ENCODE peak calls at places on chromosomes 13 and 19, in nine cellular contexts. One of them, this sample, is unnamed.

GRCh38 chr19:17762505-17763229 is 11.4 kb downstream of the FCHO1 start:
- DNase-seq in EL: peak
- DNase-seq in SK-MEL-5: peak
- DNase-seq in HEK293T: peak
- DNase-seq in activated T-cell treated with anti-CD3 and anti-CD28 coated beads for 1 hour: no peak
- DNase-seq in cardiac muscle cell: peak
- DNase-seq in RCC 7860: peak
- DNase-seq in breast epithelium: no peak
- DNase-seq in activated CD4-positive, CD25-positive, alpha-beta regulatory T cell treated with anti-CD3 and anti-CD28 coated beads, Interleukin-2, amount 50 U/mL, for 72 hours: no peak
- DNase-seq in this sample: peak

GRCh38 chr13:70809588-70809987 is 701.3 kb upstream of the KLHL1 start:
- DNase-seq in EL: no peak
- DNase-seq in SK-MEL-5: no peak
- DNase-seq in HEK293T: no peak
- DNase-seq in activated T-cell treated with anti-CD3 and anti-CD28 coated beads for 1 hour: no peak
- DNase-seq in cardiac muscle cell: no peak
- DNase-seq in RCC 7860: no peak
- DNase-seq in breast epithelium: no peak
- DNase-seq in activated CD4-positive, CD25-positive, alpha-beta regulatory T cell treated with anti-CD3 and anti-CD28 coated beads, Interleukin-2, amount 50 U/mL, for 72 hours: no peak
- DNase-seq in this sample: no peak

GRCh38 chr19:18086590-18087138 is at the start of gene IL12RB1:
- DNase-seq in EL: peak
- DNase-seq in SK-MEL-5: no peak
- DNase-seq in HEK293T: no peak
- DNase-seq in activated T-cell treated with anti-CD3 and anti-CD28 coated beads for 1 hour: peak
- DNase-seq in cardiac muscle cell: no peak
- DNase-seq in RCC 7860: no peak
- DNase-seq in breast epithelium: no peak
- DNase-seq in activated CD4-positive, CD25-positive, alpha-beta regulatory T cell treated with anti-CD3 and anti-CD28 coated beads, Interleukin-2, amount 50 U/mL, for 72 hours: peak
- DNase-seq in this sample: no peak

GRCh38 chr19:1370579-1371361 is 12.9 kb upstream of the NDUFS7 start:
- DNase-seq in EL: no peak
- DNase-seq in SK-MEL-5: no peak
- DNase-seq in HEK293T: no peak
- DNase-seq in activated T-cell treated with anti-CD3 and anti-CD28 coated beads for 1 hour: no peak
- DNase-seq in cardiac muscle cell: no peak
- DNase-seq in RCC 7860: no peak
- DNase-seq in breast epithelium: no peak
- DNase-seq in activated CD4-positive, CD25-positive, alpha-beta regulatory T cell treated with anti-CD3 and anti-CD28 coated beads, Interleukin-2, amount 50 U/mL, for 72 hours: no peak
- DNase-seq in this sample: no peak

GRCh38 chr19:13154911-13155471 is 4.8 kb downstream of the IER2 start:
- DNase-seq in EL: peak
- DNase-seq in SK-MEL-5: no peak
- DNase-seq in HEK293T: no peak
- DNase-seq in activated T-cell treated with anti-CD3 and anti-CD28 coated beads for 1 hour: peak
- DNase-seq in cardiac muscle cell: peak
- DNase-seq in RCC 7860: peak
- DNase-seq in breast epithelium: peak
- DNase-seq in activated CD4-positive, CD25-positive, alpha-beta regulatory T cell treated with anti-CD3 and anti-CD28 coated beads, Interleukin-2, amount 50 U/mL, for 72 hours: peak
- DNase-seq in this sample: peak

GRCh38 chr13:109647046-109647445 is 139.3 kb downstream of the IRS2 start:
- DNase-seq in EL: peak
- DNase-seq in SK-MEL-5: no peak
- DNase-seq in HEK293T: no peak
- DNase-seq in activated T-cell treated with anti-CD3 and anti-CD28 coated beads for 1 hour: no peak
- DNase-seq in cardiac muscle cell: peak
- DNase-seq in RCC 7860: no peak
- DNase-seq in breast epithelium: no peak
- DNase-seq in activated CD4-positive, CD25-positive, alpha-beta regulatory T cell treated with anti-CD3 and anti-CD28 coated beads, Interleukin-2, amount 50 U/mL, for 72 hours: no peak
- DNase-seq in this sample: no peak

GRCh38 chr13:107900775-107901174 is 314.6 kb downstream of the LIG4 start:
- DNase-seq in EL: no peak
- DNase-seq in SK-MEL-5: no peak
- DNase-seq in HEK293T: no peak
- DNase-seq in activated T-cell treated with anti-CD3 and anti-CD28 coated beads for 1 hour: no peak
- DNase-seq in cardiac muscle cell: peak
- DNase-seq in RCC 7860: no peak
- DNase-seq in breast epithelium: no peak
- DNase-seq in activated CD4-positive, CD25-positive, alpha-beta regulatory T cell treated with anti-CD3 and anti-CD28 coated beads, Interleukin-2, amount 50 U/mL, for 72 hours: no peak
- DNase-seq in this sample: no peak

GRCh38 chr13:98143601-98144500 is 957 bp downstream of the FARP1 start:
- DNase-seq in EL: peak
- DNase-seq in SK-MEL-5: no peak
- DNase-seq in HEK293T: peak
- DNase-seq in activated T-cell treated with anti-CD3 and anti-CD28 coated beads for 1 hour: no peak
- DNase-seq in cardiac muscle cell: peak
- DNase-seq in RCC 7860: no peak
- DNase-seq in breast epithelium: no peak
- DNase-seq in activated CD4-positive, CD25-positive, alpha-beta regulatory T cell treated with anti-CD3 and anti-CD28 coated beads, Interleukin-2, amount 50 U/mL, for 72 hours: no peak
- DNase-seq in this sample: peak

GRCh38 chr19:30870861-30871260 is 478.4 kb downstream of the TSHZ3 start:
- DNase-seq in EL: peak
- DNase-seq in SK-MEL-5: no peak
- DNase-seq in HEK293T: no peak
- DNase-seq in activated T-cell treated with anti-CD3 and anti-CD28 coated beads for 1 hour: no peak
- DNase-seq in cardiac muscle cell: peak
- DNase-seq in RCC 7860: no peak
- DNase-seq in breast epithelium: no peak
- DNase-seq in activated CD4-positive, CD25-positive, alpha-beta regulatory T cell treated with anti-CD3 and anti-CD28 coated beads, Interleukin-2, amount 50 U/mL, for 72 hours: no peak
- DNase-seq in this sample: peak

GRCh38 chr19:48961051-48961649 is 4.0 kb upstream of the FTL start:
- DNase-seq in EL: no peak
- DNase-seq in SK-MEL-5: no peak
- DNase-seq in HEK293T: no peak
- DNase-seq in activated T-cell treated with anti-CD3 and anti-CD28 coated beads for 1 hour: no peak
- DNase-seq in cardiac muscle cell: no peak
- DNase-seq in RCC 7860: peak
- DNase-seq in breast epithelium: no peak
- DNase-seq in activated CD4-positive, CD25-positive, alpha-beta regulatory T cell treated with anti-CD3 and anti-CD28 coated beads, Interleukin-2, amount 50 U/mL, for 72 hours: no peak
- DNase-seq in this sample: no peak

GRCh38 chr13:101545521-101545920 is 93.0 kb downstream of the ITGBL1 start:
- DNase-seq in EL: peak
- DNase-seq in SK-MEL-5: peak
- DNase-seq in HEK293T: no peak
- DNase-seq in activated T-cell treated with anti-CD3 and anti-CD28 coated beads for 1 hour: no peak
- DNase-seq in cardiac muscle cell: no peak
- DNase-seq in RCC 7860: no peak
- DNase-seq in breast epithelium: no peak
- DNase-seq in activated CD4-positive, CD25-positive, alpha-beta regulatory T cell treated with anti-CD3 and anti-CD28 coated beads, Interleukin-2, amount 50 U/mL, for 72 hours: no peak
- DNase-seq in this sample: no peak

GRCh38 chr19:2497186-2497585 is 21.3 kb downstream of the GADD45B start:
- DNase-seq in EL: no peak
- DNase-seq in SK-MEL-5: no peak
- DNase-seq in HEK293T: no peak
- DNase-seq in activated T-cell treated with anti-CD3 and anti-CD28 coated beads for 1 hour: no peak
- DNase-seq in cardiac muscle cell: no peak
- DNase-seq in RCC 7860: no peak
- DNase-seq in breast epithelium: no peak
- DNase-seq in activated CD4-positive, CD25-positive, alpha-beta regulatory T cell treated with anti-CD3 and anti-CD28 coated beads, Interleukin-2, amount 50 U/mL, for 72 hours: no peak
- DNase-seq in this sample: no peak

GRCh38 chr13:27372896-27373295 is 51.5 kb upstream of the GTF3A start:
- DNase-seq in EL: no peak
- DNase-seq in SK-MEL-5: peak
- DNase-seq in HEK293T: no peak
- DNase-seq in activated T-cell treated with anti-CD3 and anti-CD28 coated beads for 1 hour: no peak
- DNase-seq in cardiac muscle cell: peak
- DNase-seq in RCC 7860: no peak
- DNase-seq in breast epithelium: no peak
- DNase-seq in activated CD4-positive, CD25-positive, alpha-beta regulatory T cell treated with anti-CD3 and anti-CD28 coated beads, Interleukin-2, amount 50 U/mL, for 72 hours: no peak
- DNase-seq in this sample: no peak

GRCh38 chr19:1133471-1133929 is 29.7 kb downstream of the GPX4 start:
- DNase-seq in EL: no peak
- DNase-seq in SK-MEL-5: peak
- DNase-seq in HEK293T: peak
- DNase-seq in activated T-cell treated with anti-CD3 and anti-CD28 coated beads for 1 hour: peak
- DNase-seq in cardiac muscle cell: peak
- DNase-seq in RCC 7860: no peak
- DNase-seq in breast epithelium: no peak
- DNase-seq in activated CD4-positive, CD25-positive, alpha-beta regulatory T cell treated with anti-CD3 and anti-CD28 coated beads, Interleukin-2, amount 50 U/mL, for 72 hours: peak
- DNase-seq in this sample: no peak

GRCh38 chr13:50127726-50128291 is 112.6 kb downstream of the KCNRG start:
- DNase-seq in EL: no peak
- DNase-seq in SK-MEL-5: no peak
- DNase-seq in HEK293T: no peak
- DNase-seq in activated T-cell treated with anti-CD3 and anti-CD28 coated beads for 1 hour: no peak
- DNase-seq in cardiac muscle cell: no peak
- DNase-seq in RCC 7860: no peak
- DNase-seq in breast epithelium: no peak
- DNase-seq in activated CD4-positive, CD25-positive, alpha-beta regulatory T cell treated with anti-CD3 and anti-CD28 coated beads, Interleukin-2, amount 50 U/mL, for 72 hours: no peak
- DNase-seq in this sample: no peak

GRCh38 chr13:94345374-94346195 is 133.9 kb downstream of the DCT start:
- DNase-seq in EL: peak
- DNase-seq in SK-MEL-5: peak
- DNase-seq in HEK293T: no peak
- DNase-seq in activated T-cell treated with anti-CD3 and anti-CD28 coated beads for 1 hour: no peak
- DNase-seq in cardiac muscle cell: peak
- DNase-seq in RCC 7860: no peak
- DNase-seq in breast epithelium: no peak
- DNase-seq in activated CD4-positive, CD25-positive, alpha-beta regulatory T cell treated with anti-CD3 and anti-CD28 coated beads, Interleukin-2, amount 50 U/mL, for 72 hours: no peak
- DNase-seq in this sample: peak

GRCh38 chr13:50575138-50575537 is 268.4 kb downstream of the DLEU7 start:
- DNase-seq in EL: no peak
- DNase-seq in SK-MEL-5: no peak
- DNase-seq in HEK293T: no peak
- DNase-seq in activated T-cell treated with anti-CD3 and anti-CD28 coated beads for 1 hour: no peak
- DNase-seq in cardiac muscle cell: no peak
- DNase-seq in RCC 7860: no peak
- DNase-seq in breast epithelium: no peak
- DNase-seq in activated CD4-positive, CD25-positive, alpha-beta regulatory T cell treated with anti-CD3 and anti-CD28 coated beads, Interleukin-2, amount 50 U/mL, for 72 hours: no peak
- DNase-seq in this sample: no peak

GRCh38 chr19:35879770-35880317 is 11.5 kb downstream of the APLP1 start:
- DNase-seq in EL: peak
- DNase-seq in SK-MEL-5: peak
- DNase-seq in HEK293T: peak
- DNase-seq in activated T-cell treated with anti-CD3 and anti-CD28 coated beads for 1 hour: peak
- DNase-seq in cardiac muscle cell: peak
- DNase-seq in RCC 7860: peak
- DNase-seq in breast epithelium: peak
- DNase-seq in activated CD4-positive, CD25-positive, alpha-beta regulatory T cell treated with anti-CD3 and anti-CD28 coated beads, Interleukin-2, amount 50 U/mL, for 72 hours: peak
- DNase-seq in this sample: peak

GRCh38 chr19:29211562-29212416 is 1.2 kb downstream of the UQCRFS1 start:
- DNase-seq in EL: peak
- DNase-seq in SK-MEL-5: no peak
- DNase-seq in HEK293T: no peak
- DNase-seq in activated T-cell treated with anti-CD3 and anti-CD28 coated beads for 1 hour: no peak
- DNase-seq in cardiac muscle cell: peak
- DNase-seq in RCC 7860: no peak
- DNase-seq in breast epithelium: no peak
- DNase-seq in activated CD4-positive, CD25-positive, alpha-beta regulatory T cell treated with anti-CD3 and anti-CD28 coated beads, Interleukin-2, amount 50 U/mL, for 72 hours: no peak
- DNase-seq in this sample: no peak

GRCh38 chr13:36839281-36839680 is 20.3 kb downstream of the RFXAP start:
- DNase-seq in EL: no peak
- DNase-seq in SK-MEL-5: peak
- DNase-seq in HEK293T: no peak
- DNase-seq in activated T-cell treated with anti-CD3 and anti-CD28 coated beads for 1 hour: no peak
- DNase-seq in cardiac muscle cell: no peak
- DNase-seq in RCC 7860: no peak
- DNase-seq in breast epithelium: no peak
- DNase-seq in activated CD4-positive, CD25-positive, alpha-beta regulatory T cell treated with anti-CD3 and anti-CD28 coated beads, Interleukin-2, amount 50 U/mL, for 72 hours: no peak
- DNase-seq in this sample: no peak

GRCh38 chr19:38907227-38907626 is 4.8 kb downstream of the CCER2 start:
- DNase-seq in EL: no peak
- DNase-seq in SK-MEL-5: no peak
- DNase-seq in HEK293T: no peak
- DNase-seq in activated T-cell treated with anti-CD3 and anti-CD28 coated beads for 1 hour: no peak
- DNase-seq in cardiac muscle cell: no peak
- DNase-seq in RCC 7860: no peak
- DNase-seq in breast epithelium: no peak
- DNase-seq in activated CD4-positive, CD25-positive, alpha-beta regulatory T cell treated with anti-CD3 and anti-CD28 coated beads, Interleukin-2, amount 50 U/mL, for 72 hours: no peak
- DNase-seq in this sample: no peak

GRCh38 chr19:498977-499623 is 2.8 kb downstream of the MADCAM1 start:
- DNase-seq in EL: no peak
- DNase-seq in SK-MEL-5: no peak
- DNase-seq in HEK293T: no peak
- DNase-seq in activated T-cell treated with anti-CD3 and anti-CD28 coated beads for 1 hour: no peak
- DNase-seq in cardiac muscle cell: no peak
- DNase-seq in RCC 7860: no peak
- DNase-seq in breast epithelium: no peak
- DNase-seq in activated CD4-positive, CD25-positive, alpha-beta regulatory T cell treated with anti-CD3 and anti-CD28 coated beads, Interleukin-2, amount 50 U/mL, for 72 hours: no peak
- DNase-seq in this sample: no peak

GRCh38 chr13:30126903-30127428 is 180.4 kb downstream of the KATNAL1 start:
- DNase-seq in EL: peak
- DNase-seq in SK-MEL-5: no peak
- DNase-seq in HEK293T: no peak
- DNase-seq in activated T-cell treated with anti-CD3 and anti-CD28 coated beads for 1 hour: no peak
- DNase-seq in cardiac muscle cell: no peak
- DNase-seq in RCC 7860: no peak
- DNase-seq in breast epithelium: no peak
- DNase-seq in activated CD4-positive, CD25-positive, alpha-beta regulatory T cell treated with anti-CD3 and anti-CD28 coated beads, Interleukin-2, amount 50 U/mL, for 72 hours: no peak
- DNase-seq in this sample: no peak

GRCh38 chr13:110284809-110285519 is 22.0 kb downstream of the COL4A1 start:
- DNase-seq in EL: peak
- DNase-seq in SK-MEL-5: no peak
- DNase-seq in HEK293T: no peak
- DNase-seq in activated T-cell treated with anti-CD3 and anti-CD28 coated beads for 1 hour: no peak
- DNase-seq in cardiac muscle cell: no peak
- DNase-seq in RCC 7860: no peak
- DNase-seq in breast epithelium: no peak
- DNase-seq in activated CD4-positive, CD25-positive, alpha-beta regulatory T cell treated with anti-CD3 and anti-CD28 coated beads, Interleukin-2, amount 50 U/mL, for 72 hours: no peak
- DNase-seq in this sample: peak

GRCh38 chr13:46850214-46850613 is 46.6 kb downstream of the HTR2A start:
- DNase-seq in EL: no peak
- DNase-seq in SK-MEL-5: no peak
- DNase-seq in HEK293T: no peak
- DNase-seq in activated T-cell treated with anti-CD3 and anti-CD28 coated beads for 1 hour: no peak
- DNase-seq in cardiac muscle cell: no peak
- DNase-seq in RCC 7860: no peak
- DNase-seq in breast epithelium: no peak
- DNase-seq in activated CD4-positive, CD25-positive, alpha-beta regulatory T cell treated with anti-CD3 and anti-CD28 coated beads, Interleukin-2, amount 50 U/mL, for 72 hours: no peak
- DNase-seq in this sample: no peak

GRCh38 chr19:45641274-45642105 is 2.3 kb upstream of the EML2 start:
- DNase-seq in EL: peak
- DNase-seq in SK-MEL-5: peak
- DNase-seq in HEK293T: peak
- DNase-seq in activated T-cell treated with anti-CD3 and anti-CD28 coated beads for 1 hour: peak
- DNase-seq in cardiac muscle cell: peak
- DNase-seq in RCC 7860: peak
- DNase-seq in breast epithelium: peak
- DNase-seq in activated CD4-positive, CD25-positive, alpha-beta regulatory T cell treated with anti-CD3 and anti-CD28 coated beads, Interleukin-2, amount 50 U/mL, for 72 hours: peak
- DNase-seq in this sample: no peak

This sample was measured in SK-N-DZ.